ENCODE peak calls at places on chromosomes 13 and 19, in nine cellular contexts. D, L, S, Y, K, O, J, P and W are unnamed samples.
A peak's percentile ranks its signal among the peaks of the same experiment; 100 is the strongest.

GRCh38 chr19:1259873-1260748 is 9.0 kb upstream of the CIRBP start:
- DNase-seq in O (peak; percentile 95), P (no peak), K (peak; percentile 36), S (no peak), Y (no peak), J (no peak), L (no peak), D (peak; percentile 48), W (no peak)

GRCh38 chr19:47018923-47019322 is 714 bp upstream of the NPAS1 start:
- DNase-seq in J (no peak), D (no peak), L (no peak), Y (no peak), O (peak; percentile 59), S (no peak), P (no peak), K (no peak), W (no peak)

GRCh38 chr13:44219808-44220544 is 153.6 kb upstream of the SERP2 start:
- DNase-seq in P (no peak), O (no peak), K (no peak), J (no peak), D (peak; percentile 74), L (no peak), S (no peak), Y (no peak), W (no peak)

GRCh38 chr13:99105160-99105559 is 95.5 kb upstream of the UBAC2 start:
- DNase-seq in J (no peak), K (no peak), Y (no peak), P (no peak), O (no peak), S (no peak), L (no peak), D (no peak), W (no peak)

GRCh38 chr13:110957181-110957884 is 42.5 kb upstream of the ANKRD10 start:
- DNase-seq in Y (no peak), L (no peak), S (no peak), P (no peak), J (no peak), K (no peak), D (peak; percentile 46), O (no peak), W (peak; percentile 44)

GRCh38 chr13:100214886-100215285 is 126.0 kb downstream of the PCCA start:
- DNase-seq in L (no peak), D (peak; percentile 86), K (no peak), P (no peak), S (no peak), Y (no peak), J (no peak), O (no peak), W (peak; percentile 62)

GRCh38 chr19:30244533-30244932 is 127.7 kb upstream of the ZNF536 start:
- DNase-seq in J (no peak), D (no peak), K (no peak), Y (no peak), S (no peak), L (no peak), O (no peak), P (no peak), W (no peak)

GRCh38 chr13:44523176-44524017 is 52.7 kb downstream of the TSC22D1 start:
- DNase-seq in K (no peak), O (no peak), D (peak; percentile 84), Y (peak; percentile 10), S (peak; percentile 36), J (no peak), L (no peak), P (no peak), W (peak; percentile 2)

GRCh38 chr13:113636266-113636963 is 21.6 kb downstream of the ATP4B start:
- DNase-seq in J (peak; percentile 23), L (no peak), O (peak; percentile 45), Y (no peak), S (no peak), K (no peak), D (no peak), P (no peak), W (no peak)

GRCh38 chr19:4748589-4748988 is 24.9 kb upstream of the DPP9 start:
- DNase-seq in L (no peak), P (no peak), K (no peak), Y (no peak), J (no peak), D (no peak), O (no peak), S (no peak), W (no peak)

GRCh38 chr19:37227996-37228395 is 10.0 kb downstream of the ZNF383 start:
- DNase-seq in J (no peak), P (peak; percentile 1), D (peak; percentile 11), K (peak; percentile 15), L (no peak), O (no peak), Y (no peak), S (peak; percentile 15), W (no peak)

GRCh38 chr19:17286742-17287141 is 5.0 kb downstream of the ANKLE1 start:
- DNase-seq in S (no peak), K (no peak), L (no peak), O (no peak), J (no peak), D (no peak), P (no peak), Y (no peak), W (no peak)

GRCh38 chr19:5926641-5927438 is 12.8 kb downstream of the CAPS start:
- DNase-seq in S (no peak), L (peak; percentile 76), Y (peak; percentile 94), D (peak; percentile 53), P (no peak), O (no peak), J (peak; percentile 73), K (no peak), W (no peak)

GRCh38 chr19:5097959-5098623 is 129.2 kb downstream of the KDM4B start:
- DNase-seq in Y (no peak), O (no peak), D (no peak), L (no peak), K (no peak), P (no peak), S (no peak), J (no peak), W (no peak)

GRCh38 chr19:57406516-57407123 is 4.3 kb upstream of the ZNF17 start:
- DNase-seq in Y (no peak), J (peak; percentile 51), L (no peak), S (peak; percentile 65), K (peak; percentile 72), D (peak; percentile 63), O (peak; percentile 86), P (peak; percentile 49), W (no peak)

GRCh38 chr13:107712145-107712544 is 503.2 kb downstream of the LIG4 start:
- DNase-seq in Y (no peak), K (no peak), S (no peak), O (no peak), P (no peak), D (no peak), L (no peak), J (no peak), W (no peak)

GRCh38 chr13:80716610-80717081 is 375.7 kb upstream of the SPRY2 start:
- DNase-seq in K (no peak), O (peak; percentile 29), D (peak; percentile 48), P (peak; percentile 67), Y (no peak), S (no peak), L (no peak), J (peak; percentile 49), W (no peak)

GRCh38 chr19:29245221-29245620 is 32.3 kb upstream of the UQCRFS1 start:
- DNase-seq in P (no peak), S (no peak), K (no peak), J (no peak), L (no peak), Y (no peak), D (no peak), O (no peak), W (no peak)

GRCh38 chr19:7869453-7869909 is 4.7 kb downstream of the PRR36 start:
- DNase-seq in Y (no peak), L (no peak), P (peak; percentile 43), K (peak; percentile 80), S (peak; percentile 78), J (no peak), D (peak; percentile 47), O (peak; percentile 93), W (no peak)

GRCh38 chr13:110445183-110445582 is 116.3 kb downstream of the RAB20 start:
- DNase-seq in L (no peak), Y (no peak), D (peak; percentile 53), K (no peak), O (no peak), P (peak; percentile 51), J (no peak), S (no peak), W (no peak)

GRCh38 chr13:43905435-43906031 is 25.8 kb downstream of the LACC1 start:
- DNase-seq in J (no peak), K (no peak), O (no peak), D (peak; percentile 82), S (peak; percentile 31), L (peak; percentile 26), P (peak; percentile 75), Y (peak; percentile 35), W (peak; percentile 18)

GRCh38 chr19:15264061-15264932 is 32.0 kb upstream of the EPHX3 start:
- DNase-seq in J (peak; percentile 86), O (peak; percentile 89), D (peak; percentile 75), L (peak; percentile 78), K (peak; percentile 69), Y (no peak), P (peak; percentile 23), S (peak; percentile 40), W (no peak)

GRCh38 chr13:94419304-94419943 is 60.1 kb downstream of the DCT start:
- DNase-seq in K (no peak), J (no peak), P (peak; percentile 44), Y (no peak), L (no peak), O (no peak), D (peak; percentile 83), S (no peak), W (peak; percentile 54)

GRCh38 chr19:36115453-36116343 is at the start of gene TBCB:
- DNase-seq in D (peak; percentile 39), P (peak; percentile 79), L (peak; percentile 25), K (peak; percentile 86), J (peak; percentile 90), Y (no peak), O (peak; percentile 96), S (peak; percentile 79), W (no peak)

GRCh38 chr13:112686364-112686763 is 3.5 kb upstream of the ATP11A start:
- DNase-seq in S (no peak), P (no peak), J (no peak), D (no peak), L (no peak), K (no peak), Y (no peak), O (no peak), W (no peak)

GRCh38 chr19:11373166-11373884 is 1.1 kb upstream of the SWSAP1 start:
- DNase-seq in D (no peak), P (peak; percentile 45), Y (no peak), K (no peak), J (no peak), S (no peak), O (no peak), L (no peak), W (no peak)

GRCh38 chr19:48506138-48506733 is 5.4 kb downstream of the LMTK3 start:
- DNase-seq in S (peak; percentile 69), D (peak; percentile 71), K (no peak), P (peak; percentile 72), O (no peak), L (no peak), J (no peak), Y (no peak), W (no peak)

GRCh38 chr19:42206871-42207755 is 10.4 kb downstream of the DEDD2 start:
- DNase-seq in Y (no peak), S (no peak), L (no peak), O (no peak), J (no peak), K (no peak), D (peak; percentile 52), P (no peak), W (no peak)

GRCh38 chr13:77389617-77389984 is 62.7 kb upstream of the MYCBP2 start:
- DNase-seq in P (no peak), K (no peak), L (no peak), D (no peak), S (no peak), Y (no peak), O (no peak), J (no peak), W (no peak)

GRCh38 chr19:37519890-37520289 is 13.2 kb downstream of the ZNF793 start:
- DNase-seq in K (no peak), S (no peak), J (no peak), Y (no peak), O (no peak), P (peak; percentile 2), D (peak; percentile 35), L (no peak), W (no peak)

GRCh38 chr19:41641879-41642485 is 15.1 kb upstream of the CEACAM4 start:
- DNase-seq in L (peak; percentile 53), P (peak; percentile 43), S (peak; percentile 73), J (no peak), D (peak; percentile 65), Y (peak; percentile 17), O (no peak), K (peak; percentile 70), W (peak; percentile 15)